ENCODE peak calls at places on chromosomes 11 and 22, in ten cellular contexts. R is ovary, G is A549, Q is GM12878, M is transverse colon, K is stomach, U is suprapubic skin, S is tibial nerve, H is HepG2, V is upper lobe of left lung. W is an unnamed sample.

GRCh38 chr11:109041876-109042275 is 377.0 kb downstream of the DDX10 start:
- DNase-seq in R (no peak), K (no peak), G (no peak), U (no peak), M (no peak), V (no peak), Q (no peak), S (no peak), H (no peak), W (no peak)

GRCh38 chr11:128196235-128196634 is 391.1 kb downstream of the ETS1 start:
- DNase-seq in K (no peak), V (no peak), S (no peak), M (no peak), H (no peak), G (no peak), U (no peak), R (no peak), Q (no peak), W (no peak)

GRCh38 chr11:68741536-68741935 is 9.8 kb downstream of the TESMIN start:
- DNase-seq in K (no peak), G (no peak), Q (no peak), H (no peak), V (no peak), M (no peak), R (no peak), U (no peak), S (no peak), W (no peak)

GRCh38 chr11:76806131-76806530 is 23.0 kb downstream of the TSKU start:
- DNase-seq in R (no peak), Q (no peak), U (peak; percentile 76), M (no peak), K (no peak), S (no peak), G (no peak), V (peak; percentile 72), H (no peak), W (no peak)

GRCh38 chr11:84558085-84558905 is 1068.8 kb downstream of the DLG2 start:
- DNase-seq in R (no peak), U (no peak), Q (no peak), V (no peak), H (peak; percentile 80), K (peak; percentile 28), G (peak; percentile 44), S (no peak), M (peak; percentile 31), W (no peak)

GRCh38 chr11:80280737-80281136 is 839.9 kb upstream of the TENM4 start:
- DNase-seq in R (no peak), G (no peak), K (no peak), V (no peak), U (no peak), H (no peak), Q (no peak), S (no peak), M (no peak), W (no peak)

GRCh38 chr11:17827006-17827405 is 92.4 kb downstream of the KCNC1 start:
- DNase-seq in S (no peak), M (no peak), Q (no peak), V (no peak), G (peak; percentile 11), K (no peak), U (no peak), R (no peak), H (peak; percentile 7), W (no peak)

GRCh38 chr11:57779275-57779674 is 17.7 kb downstream of the CTNND1 start:
- DNase-seq in G (peak; percentile 41), U (no peak), M (no peak), S (no peak), H (peak; percentile 86), Q (no peak), V (no peak), K (peak; percentile 56), R (no peak), W (no peak)

GRCh38 chr22:49350441-49351121 is 477.1 kb downstream of the BRD1 start:
- DNase-seq in U (peak; percentile 57), S (no peak), M (peak; percentile 2), Q (no peak), R (no peak), V (no peak), G (no peak), K (no peak), H (no peak), W (no peak)

GRCh38 chr11:7691759-7692334 is 14.4 kb downstream of the OVCH2 start:
- DNase-seq in S (no peak), M (no peak), G (no peak), Q (no peak), K (no peak), U (no peak), V (no peak), H (no peak), R (no peak), W (no peak)

GRCh38 chr11:114183041-114183511 is 113.1 kb upstream of the NNMT start:
- DNase-seq in K (no peak), R (peak; percentile 50), H (no peak), V (peak; percentile 8), U (no peak), Q (no peak), S (no peak), G (no peak), M (peak; percentile 58), W (peak; percentile 93)

GRCh38 chr22:24510694-24511625 is 15.8 kb downstream of the UPB1 start:
- DNase-seq in R (no peak), G (no peak), Q (no peak), V (no peak), K (peak; percentile 68), S (no peak), U (no peak), M (no peak), H (peak; percentile 51), W (no peak)

GRCh38 chr22:44380716-44381500 is 68.2 kb upstream of the SHISAL1 start:
- DNase-seq in V (no peak), K (no peak), R (no peak), Q (no peak), M (no peak), G (no peak), U (no peak), H (no peak), S (no peak), W (peak; percentile 72)

GRCh38 chr11:36254739-36255138 is 34.5 kb downstream of the COMMD9 start:
- DNase-seq in V (no peak), K (no peak), M (no peak), U (no peak), H (no peak), Q (no peak), R (no peak), G (no peak), S (no peak), W (no peak)

GRCh38 chr11:117996058-117996457 is 9.9 kb downstream of the IL10RA start:
- DNase-seq in Q (no peak), U (no peak), H (no peak), R (no peak), M (no peak), G (no peak), K (no peak), S (no peak), V (peak; percentile 34), W (no peak)
- TF ChIP-seq EP300 in Q (no peak), U (no peak), H (no peak), R (no peak), M (no peak), G (no peak), K (no peak), S (no peak), V (no peak), W (no peak)

DNA sequence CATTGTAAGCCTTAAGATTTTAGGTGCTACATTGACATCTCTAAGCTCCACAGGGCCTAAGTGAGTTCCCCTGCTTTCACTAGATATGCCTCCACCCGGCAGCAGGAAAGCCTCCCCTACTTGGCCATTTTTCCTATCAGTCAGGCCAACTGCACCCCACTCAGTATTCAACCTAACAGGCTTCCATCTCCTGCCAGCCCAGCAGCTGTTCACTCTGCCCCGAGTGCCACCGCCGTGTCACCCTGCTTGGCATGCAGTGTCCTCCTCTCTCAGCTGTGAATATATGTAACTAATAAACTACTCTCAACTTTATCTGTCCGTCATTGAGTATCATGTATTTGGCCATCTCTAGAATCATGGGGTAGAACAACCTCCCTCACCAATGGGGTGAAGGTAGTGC is 9.0 kb upstream of the OR6M1 start:
- DNase-seq in G (no peak), M (no peak), Q (no peak), R (no peak), H (no peak), K (no peak), S (no peak), V (peak; percentile 17), U (no peak), W (no peak)
- H3K4me3 ChIP-seq in G (no peak overlapping the region), M (no peak overlapping the region), Q (no peak overlapping the region), R (no peak overlapping the region), H (no peak overlapping the region), K (no peak overlapping the region), S (no peak overlapping the region), V (no peak overlapping the region), U (no peak overlapping the region), W (no peak overlapping the region)

GRCh38 chr11:535519-536454 is at the start of gene HRAS:
- DNase-seq in V (peak; percentile 99), K (peak; percentile 97), U (peak; percentile 98), M (peak; percentile 97), S (peak; percentile 90), H (peak; percentile 83), G (peak; percentile 99), R (peak; percentile 97), Q (peak; percentile 59), W (peak; percentile 97)
- TF ChIP-seq POLR2A in V (peak; percentile 81), K (no peak), U (no peak), M (peak; percentile 79), S (peak; percentile 24), H (no peak), G (peak; percentile 79), R (no peak), Q (peak; percentile 81), W (no peak)

GRCh38 chr22:19825904-19826618 is 28.6 kb downstream of the GNB1L start:
- DNase-seq in Q (no peak), V (no peak), K (peak; percentile 24), G (no peak), R (no peak), S (no peak), U (peak; percentile 61), H (no peak), M (no peak), W (no peak)

GRCh38 chr22:19826619-19826950 is 28.1 kb downstream of the GNB1L start:
- DNase-seq in V (no peak), R (no peak), S (no peak), Q (no peak), H (no peak), K (no peak), U (no peak), G (no peak), M (no peak), W (no peak)

GRCh38 chr22:19823638-19824196 is 31.0 kb downstream of the GNB1L start:
- DNase-seq in S (no peak), G (no peak), H (peak; percentile 62), M (no peak), U (peak; percentile 59), K (peak; percentile 14), V (peak; percentile 86), Q (no peak), R (no peak), W (peak; percentile 26)

GRCh38 chr22:19824197-19825015 is 30.3 kb downstream of the GNB1L start:
- DNase-seq in U (peak; percentile 75), Q (no peak), K (peak; percentile 11), R (no peak), M (no peak), V (peak; percentile 86), H (peak; percentile 41), S (no peak), G (no peak), W (peak; percentile 34)

GRCh38 chr22:19825016-19825339 is 29.7 kb downstream of the GNB1L start:
- DNase-seq in S (no peak), Q (no peak), V (no peak), M (no peak), K (peak; percentile 5), H (no peak), R (no peak), G (no peak), U (no peak), W (peak; percentile 42)
- TF ChIP-seq EP300 in S (no peak), Q (no peak), V (no peak), M (no peak), K (no peak), H (no peak), R (no peak), G (no peak), U (no peak), W (no peak)